ENCODE peak calls at places on chromosomes 5 and 9, in six cellular contexts. One of them, this sample, is unnamed.

GRCh38 chr5:129116797-129117196 is 22.2 kb downstream of the ISOC1 start:
- DNase-seq in trophoblast cell: no peak
- DNase-seq in IMR-90: no peak
- DNase-seq in mesenchymal stem cell: no peak
- DNase-seq in H9: no peak
- DNase-seq in H1: no peak
- DNase-seq in this sample: no peak

GRCh38 chr5:61461412-61461811 is 129.4 kb downstream of the ZSWIM6 start:
- DNase-seq in IMR-90: no peak
- DNase-seq in H9: no peak
- DNase-seq in trophoblast cell: no peak
- DNase-seq in mesenchymal stem cell: no peak
- DNase-seq in H1: no peak
- DNase-seq in this sample: no peak

GRCh38 chr9:131530930-131531832 is at the start of gene UCK1:
- DNase-seq in H1: peak; percentile 86
- DNase-seq in H9: peak; percentile 90
- DNase-seq in IMR-90: peak; percentile 62
- DNase-seq in trophoblast cell: peak; percentile 82
- DNase-seq in mesenchymal stem cell: peak; percentile 80
- DNase-seq in this sample: peak; percentile 86

GRCh38 chr5:94884294-94884693 is 265.8 kb downstream of the SLF1 start:
- DNase-seq in H9: peak; percentile 31
- DNase-seq in H1: no peak
- DNase-seq in IMR-90: no peak
- DNase-seq in trophoblast cell: no peak
- DNase-seq in mesenchymal stem cell: no peak
- DNase-seq in this sample: no peak

GRCh38 chr5:95759634-95760033 is 28.5 kb downstream of the RHOBTB3 start:
- DNase-seq in trophoblast cell: no peak
- DNase-seq in H9: no peak
- DNase-seq in mesenchymal stem cell: peak; percentile 83
- DNase-seq in H1: no peak
- DNase-seq in IMR-90: peak; percentile 64
- DNase-seq in this sample: no peak

GRCh38 chr9:16003785-16004184 is 450.9 kb downstream of the CCDC171 start:
- DNase-seq in mesenchymal stem cell: no peak
- DNase-seq in IMR-90: no peak
- DNase-seq in H9: no peak
- DNase-seq in H1: no peak
- DNase-seq in trophoblast cell: no peak
- DNase-seq in this sample: no peak

GRCh38 chr5:75049581-75050274 is 2.6 kb downstream of the GCNT4 start:
- DNase-seq in IMR-90: peak; percentile 62
- DNase-seq in trophoblast cell: peak; percentile 71
- DNase-seq in H9: peak; percentile 85
- DNase-seq in mesenchymal stem cell: peak; percentile 75
- DNase-seq in H1: peak; percentile 77
- DNase-seq in this sample: peak; percentile 46

GRCh38 chr9:127885508-127886281 is 8.2 kb upstream of the AK1 start:
- DNase-seq in IMR-90: no peak
- DNase-seq in mesenchymal stem cell: no peak
- DNase-seq in trophoblast cell: no peak
- DNase-seq in H9: no peak
- DNase-seq in H1: no peak
- DNase-seq in this sample: no peak

GRCh38 chr9:71120439-71121247 is 778 bp downstream of the TRPM3 start:
- DNase-seq in H9: peak; percentile 34
- DNase-seq in trophoblast cell: no peak
- DNase-seq in IMR-90: no peak
- DNase-seq in H1: no peak
- DNase-seq in mesenchymal stem cell: no peak
- DNase-seq in this sample: peak; percentile 70

GRCh38 chr5:168114444-168115017 is 176.9 kb upstream of the WWC1 start:
- DNase-seq in H9: peak; percentile 84
- DNase-seq in IMR-90: peak; percentile 14
- DNase-seq in H1: peak; percentile 92
- DNase-seq in trophoblast cell: peak; percentile 58
- DNase-seq in mesenchymal stem cell: peak; percentile 40
- DNase-seq in this sample: no peak

GRCh38 chr9:93326056-93326455 is 125.4 kb upstream of the FAM120A start:
- DNase-seq in trophoblast cell: no peak
- DNase-seq in H1: no peak
- DNase-seq in H9: no peak
- DNase-seq in IMR-90: no peak
- DNase-seq in mesenchymal stem cell: no peak
- DNase-seq in this sample: no peak

GRCh38 chr9:130276121-130276520 is 10.6 kb downstream of the HMCN2 start:
- DNase-seq in IMR-90: peak; percentile 81
- DNase-seq in H1: no peak
- DNase-seq in mesenchymal stem cell: peak; percentile 64
- DNase-seq in H9: no peak
- DNase-seq in trophoblast cell: peak; percentile 21
- DNase-seq in this sample: no peak

GRCh38 chr5:56200856-56201638 is 32.1 kb downstream of the ANKRD55 start:
- DNase-seq in H1: peak; percentile 46
- DNase-seq in mesenchymal stem cell: peak; percentile 84
- DNase-seq in trophoblast cell: peak; percentile 73
- DNase-seq in H9: peak; percentile 67
- DNase-seq in IMR-90: peak; percentile 78
- DNase-seq in this sample: peak; percentile 61

GRCh38 chr9:134928796-134929559 is 11.3 kb upstream of the FCN1 start:
- DNase-seq in IMR-90: no peak
- DNase-seq in mesenchymal stem cell: no peak
- DNase-seq in trophoblast cell: no peak
- DNase-seq in H9: no peak
- DNase-seq in H1: no peak
- DNase-seq in this sample: no peak

GRCh38 chr5:16791036-16791705 is 144.9 kb downstream of the MYO10 start:
- DNase-seq in IMR-90: peak; percentile 74
- DNase-seq in H9: no peak
- DNase-seq in trophoblast cell: peak; percentile 34
- DNase-seq in H1: no peak
- DNase-seq in mesenchymal stem cell: peak; percentile 79
- DNase-seq in this sample: peak; percentile 58

GRCh38 chr5:96026334-96027065 is 64.8 kb upstream of the ELL2 start:
- DNase-seq in H1: no peak
- DNase-seq in H9: no peak
- DNase-seq in IMR-90: peak; percentile 78
- DNase-seq in mesenchymal stem cell: peak; percentile 40
- DNase-seq in trophoblast cell: peak; percentile 71
- DNase-seq in this sample: no peak

GRCh38 chr5:68224561-68225187 is 9.1 kb downstream of the PIK3R1 start:
- DNase-seq in mesenchymal stem cell: no peak
- DNase-seq in H9: no peak
- DNase-seq in H1: no peak
- DNase-seq in trophoblast cell: no peak
- DNase-seq in IMR-90: peak; percentile 56
- DNase-seq in this sample: no peak

GRCh38 chr9:74412236-74412979 is 84.7 kb upstream of the RORB start:
- DNase-seq in mesenchymal stem cell: no peak
- DNase-seq in H1: no peak
- DNase-seq in H9: no peak
- DNase-seq in IMR-90: no peak
- DNase-seq in trophoblast cell: no peak
- DNase-seq in this sample: no peak

GRCh38 chr9:124725068-124725452 is 46.1 kb downstream of the NR6A1 start:
- DNase-seq in H1: no peak
- DNase-seq in trophoblast cell: no peak
- DNase-seq in IMR-90: no peak
- DNase-seq in mesenchymal stem cell: no peak
- DNase-seq in H9: no peak
- DNase-seq in this sample: no peak

GRCh38 chr5:117652640-117653280 is 1078.1 kb upstream of the SEMA6A start:
- DNase-seq in mesenchymal stem cell: peak; percentile 16
- DNase-seq in IMR-90: no peak
- DNase-seq in H9: no peak
- DNase-seq in trophoblast cell: no peak
- DNase-seq in H1: no peak
- DNase-seq in this sample: no peak

DNA sequence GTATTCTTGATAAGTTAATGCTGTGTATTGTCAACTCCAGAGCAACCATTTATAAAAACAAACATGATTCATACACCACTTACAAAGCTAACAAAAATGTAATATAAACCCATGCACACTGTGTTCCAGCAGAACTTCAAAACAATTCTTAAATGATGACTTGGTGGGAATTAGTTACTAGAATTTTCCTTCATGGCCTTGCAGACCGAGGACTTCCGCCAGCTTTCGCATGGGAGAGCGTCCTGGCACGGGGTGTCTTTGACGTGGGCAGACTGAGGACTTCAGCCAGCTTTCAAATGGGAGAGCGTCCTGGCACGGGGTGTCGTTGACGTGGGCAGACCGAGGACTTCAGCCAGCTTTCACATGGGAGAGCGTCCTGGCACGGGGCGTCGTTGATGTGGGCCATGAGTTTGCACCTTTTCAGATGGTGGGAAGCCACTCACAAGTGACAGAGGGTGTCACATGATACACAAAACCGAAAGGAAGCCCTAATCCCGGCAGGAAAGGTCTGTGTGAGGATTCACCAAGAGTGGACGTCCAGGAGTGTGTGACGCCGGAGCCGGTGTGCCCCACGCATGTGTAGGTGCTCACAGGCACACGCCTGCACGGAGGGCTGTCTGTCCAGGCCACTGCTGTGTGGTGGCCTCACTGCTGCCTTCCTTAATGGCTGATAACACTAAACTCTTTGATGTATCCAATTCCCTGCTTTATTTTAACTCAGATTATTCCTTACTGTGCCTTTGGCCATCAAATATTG is 211.3 kb upstream of the IRX4 start:
- DNase-seq in trophoblast cell: no peak
- DNase-seq in H1: no peak
- DNase-seq in H9: no peak
- DNase-seq in IMR-90: no peak
- DNase-seq in mesenchymal stem cell: no peak
- DNase-seq in this sample: no peak
- H3K27ac ChIP-seq in trophoblast cell: no peak overlapping the region
- H3K27ac ChIP-seq in H1: no peak overlapping the region
- H3K27ac ChIP-seq in H9: no peak overlapping the region
- H3K27ac ChIP-seq in IMR-90: no peak overlapping the region
- H3K27ac ChIP-seq in mesenchymal stem cell: no peak overlapping the region
- H3K27ac ChIP-seq in this sample: no peak overlapping the region

GRCh38 chr5:89246252-89246651 is 363.3 kb upstream of the MEF2C start:
- DNase-seq in trophoblast cell: no peak
- DNase-seq in H1: no peak
- DNase-seq in H9: no peak
- DNase-seq in IMR-90: peak; percentile 17
- DNase-seq in mesenchymal stem cell: peak; percentile 6
- DNase-seq in this sample: no peak

GRCh38 chr5:89241186-89241585 is 358.2 kb upstream of the MEF2C start:
- DNase-seq in H1: no peak
- DNase-seq in mesenchymal stem cell: peak; percentile 10
- DNase-seq in trophoblast cell: no peak
- DNase-seq in H9: no peak
- DNase-seq in IMR-90: peak; percentile 66
- DNase-seq in this sample: no peak

GRCh38 chr5:89243611-89244010 is 360.6 kb upstream of the MEF2C start:
- DNase-seq in H9: no peak
- DNase-seq in trophoblast cell: no peak
- DNase-seq in mesenchymal stem cell: no peak
- DNase-seq in IMR-90: no peak
- DNase-seq in H1: no peak
- DNase-seq in this sample: no peak
- H3K14ac ChIP-seq in H9: no peak overlapping the region
- H3K14ac ChIP-seq in trophoblast cell: no peak overlapping the region
- H3K14ac ChIP-seq in mesenchymal stem cell: no peak overlapping the region
- H3K14ac ChIP-seq in IMR-90: no peak overlapping the region
- H3K14ac ChIP-seq in H1: no peak overlapping the region
- H3K14ac ChIP-seq in this sample: no peak overlapping the region

DNA sequence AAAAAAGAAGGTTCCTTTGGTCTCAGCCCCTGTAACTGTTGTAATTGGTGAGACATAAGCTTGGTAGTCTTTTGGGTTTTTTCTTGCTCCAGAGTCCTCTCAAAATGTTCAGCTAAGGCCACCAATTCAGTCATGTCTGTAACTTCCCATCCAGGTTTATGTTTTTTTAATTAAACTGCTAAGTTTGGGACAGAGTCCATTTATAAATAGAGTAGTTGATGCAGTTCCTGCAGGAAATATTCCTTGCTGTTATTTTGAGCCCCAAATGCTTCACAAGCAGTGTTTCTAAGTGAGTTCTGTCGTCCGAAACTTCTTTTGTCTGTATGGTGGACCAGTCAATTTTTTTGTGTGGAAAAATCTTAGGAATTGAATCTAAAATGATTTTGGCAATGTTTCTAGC is 155.0 kb downstream of the AOPEP start:
- DNase-seq in trophoblast cell: no peak
- DNase-seq in IMR-90: no peak
- DNase-seq in H1: no peak
- DNase-seq in H9: no peak
- DNase-seq in mesenchymal stem cell: no peak
- DNase-seq in this sample: no peak
- H3K27ac ChIP-seq in trophoblast cell: no peak overlapping the region
- H3K27ac ChIP-seq in IMR-90: peak overlapping the region; percentile 37
- H3K27ac ChIP-seq in H1: no peak overlapping the region
- H3K27ac ChIP-seq in H9: no peak overlapping the region
- H3K27ac ChIP-seq in mesenchymal stem cell: no peak overlapping the region
- H3K27ac ChIP-seq in this sample: no peak overlapping the region

DNA sequence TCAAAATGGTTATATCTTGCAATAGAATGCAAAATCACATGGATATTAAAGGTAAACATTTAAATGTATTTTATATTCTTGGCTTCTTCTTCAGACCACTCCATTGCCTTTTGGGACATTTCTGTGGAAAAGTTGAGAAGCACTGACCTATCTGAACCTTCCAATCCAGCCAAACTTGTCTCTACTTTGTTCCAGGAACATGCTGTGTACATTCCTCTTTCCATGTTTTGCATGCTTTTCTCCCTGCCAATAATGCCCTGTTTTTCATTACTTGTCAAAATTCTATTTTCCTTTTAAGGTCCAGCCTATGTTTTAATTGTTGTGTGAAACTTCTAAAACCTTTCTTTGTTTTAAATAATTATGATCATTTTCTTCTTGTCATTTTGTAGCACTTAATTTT is 28.3 kb downstream of the JAK2 start:
- DNase-seq in mesenchymal stem cell: no peak
- DNase-seq in H1: no peak
- DNase-seq in IMR-90: no peak
- DNase-seq in trophoblast cell: no peak
- DNase-seq in H9: no peak
- DNase-seq in this sample: no peak
- H3K14ac ChIP-seq in mesenchymal stem cell: no peak overlapping the region
- H3K14ac ChIP-seq in H1: no peak overlapping the region
- H3K14ac ChIP-seq in IMR-90: no peak overlapping the region
- H3K14ac ChIP-seq in trophoblast cell: no peak overlapping the region
- H3K14ac ChIP-seq in H9: no peak overlapping the region
- H3K14ac ChIP-seq in this sample: no peak overlapping the region

This sample was measured in neuronal stem cell.